ENCODE peak calls at places on chromosomes 1 and 21, in six cellular contexts. Q, D, I, K, A and S are unnamed samples.
A peak's percentile ranks its signal among the peaks of the same experiment; 100 is the strongest.

GRCh38 chr1:244231572-244232315 is 180.7 kb downstream of the ZBTB18 start:
- DNase-seq in K (no peak), Q (no peak), A (peak; percentile 10), I (peak; percentile 21), D (no peak), S (no peak)

GRCh38 chr1:95023399-95024050 is 49.2 kb downstream of the ALG14 start:
- DNase-seq in D (no peak), A (peak; percentile 77), K (no peak), Q (peak; percentile 84), I (peak; percentile 94), S (no peak)

GRCh38 chr1:22794691-22795090 is 84.1 kb downstream of the EPHB2 start:
- DNase-seq in D (no peak), Q (no peak), A (no peak), I (no peak), K (no peak), S (no peak)

GRCh38 chr1:11746092-11746491 is 10.2 kb downstream of the AGTRAP start:
- DNase-seq in D (no peak), A (peak; percentile 67), Q (no peak), I (peak; percentile 56), K (no peak), S (no peak)

GRCh38 chr1:111737216-111738132 is 1.7 kb downstream of the INKA2 start:
- DNase-seq in K (no peak), Q (no peak), A (no peak), D (no peak), I (no peak), S (no peak)

GRCh38 chr1:1117469-1117831 is 1.6 kb upstream of the C1orf159 start:
- DNase-seq in A (no peak), I (no peak), K (peak; percentile 67), D (no peak), Q (no peak), S (no peak)

GRCh38 chr1:94803106-94803505 is 17.1 kb upstream of the SLC44A3 start:
- DNase-seq in D (no peak), K (no peak), I (no peak), Q (no peak), A (no peak), S (no peak)

GRCh38 chr1:210151063-210151672 is 81.4 kb upstream of the SERTAD4 start:
- DNase-seq in K (no peak), D (no peak), Q (no peak), I (no peak), A (no peak), S (no peak)

GRCh38 chr21:33815153-33815707 is 100.4 kb downstream of the ATP5PO start:
- DNase-seq in K (no peak), A (no peak), D (no peak), I (no peak), Q (no peak), S (no peak)

GRCh38 chr1:113255038-113255727 is 135.1 kb upstream of the MAGI3 start:
- DNase-seq in K (no peak), A (no peak), I (no peak), Q (no peak), D (no peak), S (no peak)

GRCh38 chr1:110235181-110235838 is 25.2 kb downstream of the KCNC4 start:
- DNase-seq in D (no peak), K (no peak), Q (no peak), A (no peak), I (no peak), S (no peak)

GRCh38 chr21:45620201-45620600 is 23.3 kb upstream of the PCBP3 start:
- DNase-seq in A (no peak), Q (no peak), K (no peak), I (no peak), D (no peak), S (peak; percentile 4)

GRCh38 chr1:171655215-171656116 is 3.0 kb upstream of the MYOC start:
- DNase-seq in I (peak; percentile 79), K (peak; percentile 69), Q (no peak), A (peak; percentile 12), D (peak; percentile 74), S (peak; percentile 26)

GRCh38 chr1:96863449-96863848 is 141.9 kb downstream of the PTBP2 start:
- DNase-seq in Q (no peak), K (no peak), A (no peak), D (no peak), I (peak; percentile 76), S (no peak)

GRCh38 chr1:227949954-227950734 is 2.4 kb upstream of the WNT9A start:
- DNase-seq in K (peak; percentile 60), Q (no peak), A (no peak), I (no peak), D (no peak), S (peak; percentile 9)

GRCh38 chr1:55584521-55585401 is 369.6 kb upstream of the USP24 start:
- DNase-seq in Q (peak; percentile 16), K (no peak), A (no peak), D (no peak), I (peak; percentile 55), S (no peak)

GRCh38 chr1:217889401-217889800 is 258.3 kb downstream of the SPATA17 start:
- DNase-seq in D (no peak), A (no peak), Q (no peak), K (no peak), I (peak; percentile 3), S (no peak)

GRCh38 chr1:179743679-179744400 is 749 bp downstream of the FAM163A start:
- DNase-seq in K (no peak), D (peak; percentile 18), Q (no peak), A (no peak), I (no peak), S (no peak)

GRCh38 chr21:33395866-33396265 is 7.3 kb upstream of the IFNGR2 start:
- DNase-seq in K (no peak), I (no peak), D (no peak), Q (no peak), A (no peak), S (no peak)

GRCh38 chr1:85494957-85495266 is 30.0 kb upstream of the DDAH1 start:
- DNase-seq in K (no peak), A (peak; percentile 77), Q (no peak), I (peak; percentile 46), D (no peak), S (no peak)

GRCh38 chr21:44837537-44837936 is 19.7 kb upstream of the SUMO3 start:
- DNase-seq in Q (no peak), D (no peak), K (no peak), A (no peak), I (no peak), S (no peak)

GRCh38 chr1:67230539-67230938 is 64.3 kb downstream of the IL23R start:
- DNase-seq in K (no peak), Q (no peak), I (no peak), A (peak; percentile 93), D (no peak), S (no peak)

GRCh38 chr1:9128161-9128519 is 762 bp downstream of the GPR157 start:
- DNase-seq in Q (no peak), I (no peak), A (no peak), D (no peak), K (peak; percentile 77), S (no peak)

GRCh38 chr1:14910947-14911721 is 242.4 kb upstream of the TMEM51 start:
- DNase-seq in A (peak; percentile 79), Q (no peak), D (no peak), K (peak; percentile 74), I (no peak), S (no peak)

GRCh38 chr1:156675715-156676311 is 1.4 kb downstream of the NES start:
- DNase-seq in Q (no peak), I (no peak), K (no peak), A (no peak), D (no peak), S (no peak)

GRCh38 chr1:233440952-233441401 is 113.5 kb downstream of the MAP3K21 start:
- DNase-seq in A (peak; percentile 68), I (peak; percentile 71), K (no peak), D (peak; percentile 44), Q (peak; percentile 31), S (no peak)

GRCh38 chr1:7022058-7022457 is 236.8 kb downstream of the CAMTA1 start:
- DNase-seq in D (no peak), A (no peak), K (no peak), I (no peak), Q (no peak), S (no peak)

GRCh38 chr1:63968663-63969460 is 195.0 kb downstream of the ROR1 start:
- DNase-seq in A (no peak), D (no peak), Q (peak; percentile 89), I (peak; percentile 54), K (no peak), S (no peak)

GRCh38 chr1:38651669-38652068 is 207.9 kb downstream of the RRAGC start:
- DNase-seq in Q (no peak), A (peak; percentile 70), D (no peak), I (no peak), K (no peak), S (no peak)

DNA sequence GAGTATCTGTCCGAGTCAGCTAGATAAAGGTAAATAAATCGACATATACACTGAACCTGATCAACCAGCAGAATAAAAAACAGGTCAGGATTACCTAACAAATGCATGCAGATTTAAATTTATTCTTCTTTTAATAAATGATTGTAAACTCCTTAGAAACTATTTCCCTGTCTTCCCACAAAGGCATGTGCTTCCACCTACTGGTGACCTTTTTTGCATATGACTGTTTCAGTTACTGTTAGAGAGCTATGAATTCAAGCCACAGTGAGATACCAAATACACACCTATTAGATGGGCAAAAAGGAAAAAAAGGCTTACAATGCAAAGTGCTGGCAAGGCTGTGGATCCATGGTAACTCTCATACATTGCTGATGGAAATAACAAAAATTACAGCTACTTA is 957.4 kb upstream of the NCAM2 start:
- DNase-seq in A (no peak), I (no peak), D (no peak), K (no peak), Q (no peak), S (no peak)
- TF ChIP-seq CTCF in A (no peak), I (no peak), D (no peak), K (no peak), Q (no peak), S (no peak)

GRCh38 chr1:88998716-88999115 is 6.3 kb upstream of the KYAT3 start:
- DNase-seq in D (peak; percentile 50), K (no peak), Q (no peak), A (peak; percentile 70), I (peak; percentile 73), S (no peak)
- TF ChIP-seq CTCF in D (peak; percentile 34), K (no peak), Q (peak; percentile 31), A (peak; percentile 32), I (peak; percentile 43), S (no peak)

DNA sequence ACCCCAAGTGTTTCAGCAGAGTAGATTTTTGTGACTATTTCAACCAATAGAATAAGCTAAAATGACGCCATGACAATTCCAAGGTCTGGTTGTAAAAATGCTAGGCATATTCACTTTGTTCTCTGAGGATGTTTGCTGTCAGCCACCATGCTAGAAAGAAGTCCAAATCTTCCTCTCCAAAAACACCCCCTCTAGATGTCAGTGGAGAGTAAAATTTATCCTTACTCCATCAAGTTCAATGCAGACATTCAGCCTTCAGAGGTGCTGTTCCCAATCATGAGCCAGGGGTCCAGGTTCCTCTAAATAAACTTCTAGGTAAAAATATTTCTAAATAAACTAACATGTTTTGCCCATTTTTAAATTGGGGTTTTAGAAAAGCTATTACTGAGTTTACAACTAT is 395.4 kb upstream of the ADAMTS5 start:
- DNase-seq in Q (no peak), K (no peak), A (peak; percentile 29), D (no peak), I (no peak), S (no peak)
- TF ChIP-seq CTCF in Q (peak; percentile 22), K (no peak), A (peak; percentile 7), D (no peak), I (peak; percentile 22), S (no peak)

DNA sequence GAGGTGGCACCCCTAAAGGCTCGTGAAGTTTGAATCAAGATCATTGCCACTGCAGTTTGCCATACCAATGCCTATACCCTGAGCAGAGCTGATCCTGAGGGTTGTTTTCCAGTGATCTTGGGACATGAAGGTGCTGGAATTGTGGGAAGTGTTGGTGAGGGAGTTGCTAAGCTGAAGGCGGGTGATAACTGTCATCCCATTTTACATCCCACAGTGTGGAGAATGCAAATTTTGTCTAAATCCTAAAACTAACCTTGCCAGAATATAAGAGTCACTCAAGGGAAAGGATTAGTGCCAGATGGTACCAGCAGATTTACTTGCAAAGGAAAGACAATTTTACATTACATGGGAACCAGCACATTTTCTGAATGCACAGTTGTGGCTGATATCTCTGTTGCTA is 78.6 kb downstream of the FMN2 start:
- DNase-seq in K (no peak), Q (no peak), A (no peak), I (no peak), D (no peak), S (no peak)
- TF ChIP-seq CTCF in K (no peak), Q (no peak), A (no peak), I (no peak), D (no peak), S (no peak)